ENCODE peak calls at places on chromosomes 6 and 20, in eight cellular contexts. One of them, this sample, is unnamed.

GRCh38 chr6:30062471-30063178 is 1.6 kb downstream of the POLR1H start:
- DNase-seq in uterus: no peak
- DNase-seq in A549: no peak
- DNase-seq in K562: no peak
- DNase-seq in heart left ventricle: no peak
- DNase-seq in adrenal gland: no peak
- DNase-seq in IMR-90: no peak
- DNase-seq in suprapubic skin: no peak
- DNase-seq in this sample: no peak

GRCh38 chr6:170102038-170102437 is 188.8 kb downstream of the DLL1 start:
- DNase-seq in uterus: peak
- DNase-seq in A549: no peak
- DNase-seq in K562: no peak
- DNase-seq in heart left ventricle: peak
- DNase-seq in adrenal gland: no peak
- DNase-seq in IMR-90: no peak
- DNase-seq in suprapubic skin: peak
- DNase-seq in this sample: no peak

GRCh38 chr6:119881416-119881815 is 531.9 kb upstream of the MAN1A1 start:
- DNase-seq in uterus: no peak
- DNase-seq in A549: no peak
- DNase-seq in K562: no peak
- DNase-seq in heart left ventricle: no peak
- DNase-seq in adrenal gland: peak
- DNase-seq in IMR-90: no peak
- DNase-seq in suprapubic skin: no peak
- DNase-seq in this sample: no peak

GRCh38 chr6:99344289-99344688 is 5.2 kb downstream of the FAXC start:
- DNase-seq in uterus: no peak
- DNase-seq in A549: no peak
- DNase-seq in K562: no peak
- DNase-seq in heart left ventricle: no peak
- DNase-seq in adrenal gland: no peak
- DNase-seq in IMR-90: peak
- DNase-seq in suprapubic skin: no peak
- DNase-seq in this sample: no peak

GRCh38 chr6:100726741-100727140 is 154.4 kb downstream of the ASCC3 start:
- DNase-seq in uterus: no peak
- DNase-seq in A549: no peak
- DNase-seq in K562: no peak
- DNase-seq in heart left ventricle: no peak
- DNase-seq in adrenal gland: no peak
- DNase-seq in IMR-90: peak
- DNase-seq in suprapubic skin: no peak
- DNase-seq in this sample: no peak

GRCh38 chr6:126475449-126475848 is 135.5 kb downstream of the CENPW start:
- DNase-seq in uterus: no peak
- DNase-seq in A549: no peak
- DNase-seq in K562: no peak
- DNase-seq in heart left ventricle: no peak
- DNase-seq in adrenal gland: no peak
- DNase-seq in IMR-90: peak
- DNase-seq in suprapubic skin: no peak
- DNase-seq in this sample: no peak

GRCh38 chr6:150730801-150731445 is 131.2 kb downstream of the PLEKHG1 start:
- DNase-seq in uterus: no peak
- DNase-seq in A549: no peak
- DNase-seq in K562: no peak
- DNase-seq in heart left ventricle: no peak
- DNase-seq in adrenal gland: no peak
- DNase-seq in IMR-90: no peak
- DNase-seq in suprapubic skin: no peak
- DNase-seq in this sample: no peak

GRCh38 chr6:46234156-46234556 is 63.4 kb upstream of the ENPP5 start:
- DNase-seq in uterus: no peak
- DNase-seq in A549: no peak
- DNase-seq in K562: no peak
- DNase-seq in heart left ventricle: no peak
- DNase-seq in adrenal gland: peak
- DNase-seq in IMR-90: no peak
- DNase-seq in suprapubic skin: no peak
- DNase-seq in this sample: no peak

GRCh38 chr6:33620158-33620583 is 951 bp upstream of the ITPR3 start:
- DNase-seq in uterus: no peak
- DNase-seq in A549: no peak
- DNase-seq in K562: peak
- DNase-seq in heart left ventricle: no peak
- DNase-seq in adrenal gland: peak
- DNase-seq in IMR-90: no peak
- DNase-seq in suprapubic skin: peak
- DNase-seq in this sample: peak

GRCh38 chr6:89410231-89411018 is 1.6 kb downstream of the RRAGD start:
- DNase-seq in uterus: no peak
- DNase-seq in A549: no peak
- DNase-seq in K562: no peak
- DNase-seq in heart left ventricle: no peak
- DNase-seq in adrenal gland: no peak
- DNase-seq in IMR-90: no peak
- DNase-seq in suprapubic skin: no peak
- DNase-seq in this sample: no peak

GRCh38 chr6:39488255-39488881 is 165.9 kb upstream of the KCNK16 start:
- DNase-seq in uterus: no peak
- DNase-seq in A549: no peak
- DNase-seq in K562: no peak
- DNase-seq in heart left ventricle: no peak
- DNase-seq in adrenal gland: no peak
- DNase-seq in IMR-90: no peak
- DNase-seq in suprapubic skin: no peak
- DNase-seq in this sample: no peak

GRCh38 chr6:111605100-111605748 is 454 bp downstream of the TRAF3IP2 start:
- DNase-seq in uterus: peak
- DNase-seq in A549: peak
- DNase-seq in K562: peak
- DNase-seq in heart left ventricle: peak
- DNase-seq in adrenal gland: peak
- DNase-seq in IMR-90: peak
- DNase-seq in suprapubic skin: peak
- DNase-seq in this sample: peak

GRCh38 chr6:106913111-106913510 is 61.4 kb downstream of the CD24 start:
- DNase-seq in uterus: no peak
- DNase-seq in A549: no peak
- DNase-seq in K562: no peak
- DNase-seq in heart left ventricle: no peak
- DNase-seq in adrenal gland: no peak
- DNase-seq in IMR-90: no peak
- DNase-seq in suprapubic skin: no peak
- DNase-seq in this sample: no peak

GRCh38 chr20:23889775-23890187 is 10.2 kb upstream of the CST5 start:
- DNase-seq in uterus: no peak
- DNase-seq in A549: peak
- DNase-seq in K562: peak
- DNase-seq in heart left ventricle: no peak
- DNase-seq in adrenal gland: peak
- DNase-seq in IMR-90: peak
- DNase-seq in suprapubic skin: no peak
- DNase-seq in this sample: no peak

GRCh38 chr6:133956413-133957049 is 3.5 kb downstream of the TBPL1 start:
- DNase-seq in uterus: no peak
- DNase-seq in A549: no peak
- DNase-seq in K562: no peak
- DNase-seq in heart left ventricle: no peak
- DNase-seq in adrenal gland: no peak
- DNase-seq in IMR-90: no peak
- DNase-seq in suprapubic skin: no peak
- DNase-seq in this sample: no peak

GRCh38 chr6:111161650-111162049 is 74.3 kb downstream of the SLC16A10 start:
- DNase-seq in uterus: no peak
- DNase-seq in A549: no peak
- DNase-seq in K562: no peak
- DNase-seq in heart left ventricle: no peak
- DNase-seq in adrenal gland: no peak
- DNase-seq in IMR-90: no peak
- DNase-seq in suprapubic skin: no peak
- DNase-seq in this sample: no peak

GRCh38 chr6:111087106-111087835 is at the start of gene SLC16A10:
- DNase-seq in uterus: peak
- DNase-seq in A549: peak
- DNase-seq in K562: peak
- DNase-seq in heart left ventricle: peak
- DNase-seq in adrenal gland: peak
- DNase-seq in IMR-90: no peak
- DNase-seq in suprapubic skin: peak
- DNase-seq in this sample: no peak

GRCh38 chr6:121260651-121261102 is 73.6 kb downstream of the TBC1D32 start:
- DNase-seq in uterus: no peak
- DNase-seq in A549: no peak
- DNase-seq in K562: no peak
- DNase-seq in heart left ventricle: peak
- DNase-seq in adrenal gland: no peak
- DNase-seq in IMR-90: peak
- DNase-seq in suprapubic skin: no peak
- DNase-seq in this sample: no peak

GRCh38 chr6:86937219-86938079 is at the start of gene HTR1E:
- DNase-seq in uterus: peak
- DNase-seq in A549: peak
- DNase-seq in K562: peak
- DNase-seq in heart left ventricle: peak
- DNase-seq in adrenal gland: peak
- DNase-seq in IMR-90: peak
- DNase-seq in suprapubic skin: no peak
- DNase-seq in this sample: no peak

GRCh38 chr6:96613291-96613999 is 50.5 kb downstream of the FHL5 start:
- DNase-seq in uterus: no peak
- DNase-seq in A549: no peak
- DNase-seq in K562: no peak
- DNase-seq in heart left ventricle: no peak
- DNase-seq in adrenal gland: no peak
- DNase-seq in IMR-90: no peak
- DNase-seq in suprapubic skin: no peak
- DNase-seq in this sample: no peak

GRCh38 chr6:82331031-82331773 is 32.4 kb upstream of the TPBG start:
- DNase-seq in uterus: no peak
- DNase-seq in A549: peak
- DNase-seq in K562: no peak
- DNase-seq in heart left ventricle: no peak
- DNase-seq in adrenal gland: no peak
- DNase-seq in IMR-90: peak
- DNase-seq in suprapubic skin: no peak
- DNase-seq in this sample: no peak

GRCh38 chr6:126307859-126308258 is 32.1 kb upstream of the CENPW start:
- DNase-seq in uterus: peak
- DNase-seq in A549: no peak
- DNase-seq in K562: no peak
- DNase-seq in heart left ventricle: no peak
- DNase-seq in adrenal gland: no peak
- DNase-seq in IMR-90: peak
- DNase-seq in suprapubic skin: no peak
- DNase-seq in this sample: no peak

GRCh38 chr6:85421963-85422362 is 27.9 kb upstream of the NT5E start:
- DNase-seq in uterus: no peak
- DNase-seq in A549: no peak
- DNase-seq in K562: no peak
- DNase-seq in heart left ventricle: no peak
- DNase-seq in adrenal gland: no peak
- DNase-seq in IMR-90: peak
- DNase-seq in suprapubic skin: no peak
- DNase-seq in this sample: no peak

DNA sequence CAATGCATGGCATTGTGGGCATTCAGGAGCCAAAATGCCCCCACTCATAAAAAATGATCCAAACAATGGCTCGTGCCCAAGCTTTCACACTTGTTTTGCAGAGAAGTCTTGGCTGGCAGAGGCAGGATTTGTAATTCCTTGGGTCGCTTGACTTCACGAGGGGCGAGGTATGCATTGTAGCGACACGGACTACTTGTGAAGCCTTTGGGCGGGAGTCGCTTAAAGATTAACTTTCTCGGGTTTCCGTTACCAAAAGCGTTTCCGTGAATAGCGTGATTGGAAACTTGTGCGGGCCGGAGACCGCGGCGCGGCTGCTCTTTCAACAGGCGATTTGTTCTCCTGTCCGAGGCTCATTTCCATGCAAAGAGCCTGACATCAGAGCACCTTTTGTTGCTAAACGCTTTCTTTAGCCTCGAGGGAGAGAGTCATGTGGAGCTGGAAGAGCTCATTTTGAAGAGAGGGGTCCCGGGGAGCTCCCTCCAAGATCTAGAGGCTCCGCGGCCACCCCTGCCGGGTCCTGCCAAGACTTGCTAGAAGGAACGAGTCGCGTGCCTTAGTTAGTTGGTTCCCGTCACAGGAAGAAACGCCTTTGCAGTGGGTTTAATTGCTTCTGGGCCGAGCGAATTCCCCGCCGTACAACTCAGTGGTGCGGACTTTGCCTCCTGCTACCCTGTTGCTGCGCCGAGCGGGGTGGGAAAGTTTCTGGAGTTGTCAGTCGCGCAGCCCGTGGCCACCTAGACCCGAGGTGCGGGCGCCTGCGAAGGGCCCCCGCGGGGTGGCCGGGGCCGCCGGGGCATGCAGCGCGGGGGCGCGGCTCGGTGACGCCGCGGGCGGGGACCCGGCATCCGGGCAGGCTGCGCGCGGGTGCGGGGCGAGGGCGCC is at the start of gene SASH1:
- DNase-seq in uterus: peak
- DNase-seq in A549: peak
- DNase-seq in K562: no peak
- DNase-seq in heart left ventricle: peak
- DNase-seq in adrenal gland: peak
- DNase-seq in IMR-90: peak
- DNase-seq in suprapubic skin: peak
- DNase-seq in this sample: peak
- TF ChIP-seq POLR2A in uterus: peak
- TF ChIP-seq POLR2A in A549: no peak
- TF ChIP-seq POLR2A in K562: no peak
- TF ChIP-seq POLR2A in heart left ventricle: no peak
- TF ChIP-seq POLR2A in adrenal gland: no peak
- TF ChIP-seq POLR2A in IMR-90: no peak
- TF ChIP-seq POLR2A in suprapubic skin: no peak
- TF ChIP-seq POLR2A in this sample: peak

GRCh38 chr20:17859616-17860232 is 108.9 kb downstream of the SNX5 start:
- DNase-seq in uterus: no peak
- DNase-seq in A549: no peak
- DNase-seq in K562: no peak
- DNase-seq in heart left ventricle: no peak
- DNase-seq in adrenal gland: peak
- DNase-seq in IMR-90: no peak
- DNase-seq in suprapubic skin: no peak
- DNase-seq in this sample: no peak
- TF ChIP-seq CTCF in uterus: no peak
- TF ChIP-seq CTCF in A549: no peak
- TF ChIP-seq CTCF in K562: no peak
- TF ChIP-seq CTCF in heart left ventricle: no peak
- TF ChIP-seq CTCF in adrenal gland: no peak
- TF ChIP-seq CTCF in IMR-90: no peak
- TF ChIP-seq CTCF in suprapubic skin: no peak
- TF ChIP-seq CTCF in this sample: no peak

GRCh38 chr6:31203345-31203979 is 33.0 kb upstream of the POU5F1 start:
- DNase-seq in uterus: no peak
- DNase-seq in A549: peak
- DNase-seq in K562: no peak
- DNase-seq in heart left ventricle: no peak
- DNase-seq in adrenal gland: no peak
- DNase-seq in IMR-90: peak
- DNase-seq in suprapubic skin: no peak
- DNase-seq in this sample: no peak
- TF ChIP-seq POLR2A in uterus: no peak
- TF ChIP-seq POLR2A in A549: no peak
- TF ChIP-seq POLR2A in K562: peak
- TF ChIP-seq POLR2A in heart left ventricle: no peak
- TF ChIP-seq POLR2A in adrenal gland: no peak
- TF ChIP-seq POLR2A in IMR-90: no peak
- TF ChIP-seq POLR2A in suprapubic skin: no peak
- TF ChIP-seq POLR2A in this sample: no peak

GRCh38 chr6:143176090-143177021 is 115.7 kb downstream of the AIG1 start:
- DNase-seq in uterus: no peak
- DNase-seq in A549: no peak
- DNase-seq in K562: no peak
- DNase-seq in heart left ventricle: no peak
- DNase-seq in adrenal gland: no peak
- DNase-seq in IMR-90: peak
- DNase-seq in suprapubic skin: no peak
- DNase-seq in this sample: no peak
- TF ChIP-seq CTCF in uterus: no peak
- TF ChIP-seq CTCF in A549: no peak
- TF ChIP-seq CTCF in K562: peak
- TF ChIP-seq CTCF in heart left ventricle: no peak
- TF ChIP-seq CTCF in adrenal gland: no peak
- TF ChIP-seq CTCF in IMR-90: no peak
- TF ChIP-seq CTCF in suprapubic skin: no peak
- TF ChIP-seq CTCF in this sample: no peak